ENCODE peak calls at places on chromosomes 16 and 17, in six cellular contexts. C is psoas muscle, M is thoracic aorta, B is transverse colon, V is pancreas, L is heart left ventricle. Y is an unnamed sample.

GRCh38 chr16:51881731-51882130 is 665.2 kb downstream of the TOX3 start:
- DNase-seq in L (no peak), M (no peak), V (no peak), C (no peak), B (no peak), Y (no peak)

GRCh38 chr17:39676198-39676819 is 8.1 kb downstream of the PNMT start:
- DNase-seq in V (no peak), M (peak; percentile 73), L (peak; percentile 89), B (peak; percentile 81), C (peak; percentile 86), Y (no peak)

GRCh38 chr16:85463228-85463611 is 149.9 kb upstream of the GSE1 start:
- DNase-seq in L (no peak), B (no peak), V (no peak), C (no peak), M (no peak), Y (no peak)

GRCh38 chr17:38454528-38454927 is 26.3 kb downstream of the ARHGAP23 start:
- DNase-seq in L (peak; percentile 95), B (peak; percentile 55), V (no peak), C (peak; percentile 97), M (peak; percentile 77), Y (peak; percentile 96)

GRCh38 chr16:85451646-85452363 is 161.3 kb upstream of the GSE1 start:
- DNase-seq in M (no peak), B (no peak), L (no peak), C (no peak), V (no peak), Y (no peak)

GRCh38 chr16:67017451-67017750 is 11.5 kb upstream of the CBFB start:
- DNase-seq in M (no peak), C (no peak), V (no peak), B (no peak), L (no peak), Y (peak; percentile 44)

GRCh38 chr17:55458977-55459376 is 37.3 kb upstream of the MMD start:
- DNase-seq in L (no peak), C (no peak), V (no peak), M (no peak), B (no peak), Y (no peak)

GRCh38 chr17:5131146-5131715 is 15.4 kb downstream of the USP6 start:
- DNase-seq in L (no peak), V (no peak), M (no peak), C (no peak), B (no peak), Y (no peak)

GRCh38 chr16:27337024-27337423 is 23.2 kb downstream of the IL4R start:
- DNase-seq in L (no peak), B (no peak), C (no peak), V (no peak), M (no peak), Y (no peak)

GRCh38 chr17:40541873-40542561 is 23.3 kb downstream of the CCR7 start:
- DNase-seq in L (peak; percentile 89), B (no peak), M (no peak), V (no peak), C (peak; percentile 60), Y (no peak)

GRCh38 chr17:72361892-72362291 is 241.1 kb downstream of the SOX9 start:
- DNase-seq in M (no peak), V (no peak), C (no peak), L (no peak), B (no peak), Y (no peak)

GRCh38 chr17:50882851-50883250 is 16.7 kb upstream of the TOB1 start:
- DNase-seq in B (no peak), M (no peak), V (no peak), C (no peak), L (no peak), Y (no peak)

GRCh38 chr17:42411321-42411820 is 11.7 kb downstream of the CAVIN1 start:
- DNase-seq in B (no peak), M (no peak), L (no peak), V (no peak), C (no peak), Y (no peak)

GRCh38 chr17:38749222-38750043 is 1.3 kb upstream of the PCGF2 start:
- DNase-seq in C (peak; percentile 90), M (peak; percentile 47), L (peak; percentile 95), B (peak; percentile 84), V (peak; percentile 70), Y (peak; percentile 95)

GRCh38 chr17:1197379-1197778 is 17.6 kb upstream of the ABR start:
- DNase-seq in B (no peak), M (no peak), L (no peak), C (no peak), V (no peak), Y (peak; percentile 83)

GRCh38 chr16:25006504-25007055 is 8.6 kb downstream of the ARHGAP17 start:
- DNase-seq in L (no peak), B (peak; percentile 39), M (no peak), C (no peak), V (no peak), Y (no peak)

GRCh38 chr16:76946879-76947278 is 244.1 kb upstream of the MON1B start:
- DNase-seq in C (no peak), B (no peak), L (no peak), V (no peak), M (no peak), Y (no peak)

GRCh38 chr16:12324152-12324551 is 347.6 kb downstream of the SNX29 start:
- DNase-seq in V (no peak), B (no peak), L (no peak), C (no peak), M (no peak), Y (no peak)

GRCh38 chr16:23556881-23557778 is at the start of the genes EARS2 and UBFD1:
- DNase-seq in M (peak; percentile 94), B (peak; percentile 99), L (peak; percentile 99), V (peak; percentile 98), C (peak; percentile 99), Y (peak; percentile 99)
- TF ChIP-seq CTCF in M (peak; percentile 88), B (peak; percentile 86), L (peak; percentile 91), V (peak; percentile 97), C (peak; percentile 92), Y (peak; percentile 90)

GRCh38 chr16:3752984-3753383 is 35.7 kb upstream of the TRAP1 start:
- DNase-seq in V (no peak), M (no peak), B (no peak), L (no peak), C (peak; percentile 82), Y (no peak)

GRCh38 chr16:3754304-3754703 is 37.0 kb upstream of the TRAP1 start:
- DNase-seq in V (no peak), C (no peak), M (no peak), B (no peak), L (no peak), Y (no peak)

GRCh38 chr16:3755249-3755648 is 37.9 kb upstream of the TRAP1 start:
- DNase-seq in B (no peak), C (no peak), M (no peak), V (no peak), L (no peak), Y (no peak)

GRCh38 chr16:3754772-3755171 is 37.4 kb upstream of the TRAP1 start:
- DNase-seq in L (no peak), M (no peak), B (no peak), C (no peak), V (no peak), Y (no peak)

GRCh38 chr16:3756113-3756512 is 38.8 kb upstream of the TRAP1 start:
- DNase-seq in V (no peak), C (no peak), L (no peak), B (no peak), M (no peak), Y (no peak)
- H3K27ac ChIP-seq in V (no peak overlapping the region), C (no peak overlapping the region), L (no peak overlapping the region), B (no peak overlapping the region), M (no peak overlapping the region), Y (no peak overlapping the region)

GRCh38 chr17:8041980-8042379 is 3.1 kb downstream of the ALOX15B start:
- DNase-seq in M (no peak), L (no peak), V (no peak), C (no peak), B (no peak), Y (no peak)
- TF ChIP-seq CTCF in M (no peak), L (no peak), V (no peak), C (no peak), B (no peak), Y (no peak)

DNA sequence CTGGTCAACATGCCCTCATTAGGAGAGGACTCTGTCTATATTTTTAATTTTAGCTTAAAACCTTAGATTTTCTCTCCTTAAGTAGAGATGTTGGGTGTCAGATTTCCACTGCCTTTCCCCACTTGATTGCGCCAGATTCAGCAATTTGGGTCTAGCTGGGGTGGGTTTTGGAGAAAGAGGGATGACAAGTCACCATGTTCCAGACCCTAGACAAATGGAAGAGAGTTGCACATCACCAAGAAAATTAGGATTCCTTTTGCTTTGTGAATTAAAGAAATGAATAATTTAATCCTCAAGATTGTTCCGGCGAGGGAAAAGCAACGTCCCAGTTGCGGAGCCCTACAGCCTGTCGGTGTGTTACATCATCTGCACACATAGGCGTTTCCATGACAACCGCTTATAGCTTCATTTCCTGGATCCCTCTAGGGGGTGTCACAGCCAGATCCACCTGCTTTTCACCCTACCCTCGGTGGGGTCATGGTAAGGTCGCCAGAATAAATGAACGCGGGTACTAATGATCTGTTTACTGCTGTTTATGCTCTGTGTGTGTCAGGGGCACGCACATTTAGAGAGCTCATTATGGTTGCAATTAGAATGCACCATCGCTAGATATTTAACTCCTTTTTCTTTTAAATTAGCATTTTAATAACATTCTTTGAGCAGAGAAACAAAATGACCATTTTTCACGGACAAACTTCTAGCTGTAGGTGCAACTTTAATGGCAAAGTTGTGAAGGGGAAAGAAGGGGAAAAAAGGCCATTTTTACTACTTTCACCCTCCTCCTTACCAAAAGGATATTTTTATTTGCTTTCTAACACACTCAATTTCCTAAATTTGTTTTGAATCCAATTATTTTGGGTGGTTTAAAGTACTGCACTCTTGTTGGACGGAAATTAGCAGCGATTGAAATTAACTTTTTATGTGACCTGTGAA is 41.9 kb downstream of the SNX11 start:
- DNase-seq in L (no peak), C (no peak), V (no peak), M (no peak), B (no peak), Y (no peak)
- H3K27ac ChIP-seq in L (no peak overlapping the region), C (no peak overlapping the region), V (no peak overlapping the region), M (no peak overlapping the region), B (no peak overlapping the region), Y (no peak overlapping the region)

DNA sequence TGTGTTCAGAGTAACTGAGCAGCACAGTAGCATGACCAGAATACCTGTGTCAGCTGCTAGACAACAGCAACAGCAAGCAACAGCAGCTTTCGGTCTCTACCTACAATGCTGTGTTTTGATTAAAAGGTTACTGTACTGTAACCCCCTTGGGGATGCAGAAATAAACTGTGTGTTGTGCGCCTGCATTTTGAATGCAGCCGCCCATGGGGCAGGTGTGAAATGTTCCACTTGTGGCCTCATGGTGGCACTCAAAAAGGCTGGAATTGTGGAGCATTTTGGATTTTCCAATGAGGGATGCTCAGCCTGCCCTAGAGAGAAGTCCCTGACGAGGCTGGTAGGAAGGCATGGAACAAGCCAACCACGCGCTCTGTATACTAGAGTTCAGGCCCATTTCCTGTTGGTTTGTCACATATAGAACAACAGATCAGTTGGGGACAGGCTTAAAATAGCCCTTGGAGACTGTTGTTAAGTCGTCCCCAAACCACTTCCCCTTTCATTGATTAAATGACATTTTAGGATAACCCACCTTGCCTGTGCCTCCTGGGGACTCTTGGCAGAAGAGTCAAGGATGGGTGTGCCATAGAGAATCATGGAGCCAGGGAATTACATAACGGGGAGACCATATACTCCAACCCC is 27.1 kb downstream of the SCPEP1 start:
- DNase-seq in V (no peak), B (peak; percentile 35), M (no peak), C (no peak), L (no peak), Y (no peak)
- TF ChIP-seq CTCF in V (no peak), B (peak; percentile 38), M (peak; percentile 54), C (peak; percentile 36), L (peak; percentile 41), Y (peak; percentile 37)